ENCODE peak calls at places on chromosomes 7 and 10, in nine cellular contexts. M, I, K, C, Y, P, A, B and R are unnamed samples. For H3K4me1, the result is how much of the 10 kb centered on the place peaks cover.

GRCh38 chr7:4837814-4838625 is 23.8 kb downstream of the PAPOLB start:
- DNase-seq in M (peak), I (no peak), K (no peak), C (no peak), Y (no peak), P (no peak), A (no peak), B (no peak), R (no peak)

GRCh38 chr7:83648464-83649241 is at the start of gene SEMA3E:
- DNase-seq in M (peak), I (no peak), K (peak), C (no peak), Y (no peak), P (peak), A (no peak), B (no peak), R (peak)

GRCh38 chr7:115387168-115387567 is 465.3 kb downstream of the MDFIC start:
- DNase-seq in M (no peak), I (no peak), K (no peak), C (no peak), Y (no peak), P (no peak), A (no peak), B (no peak), R (no peak)

GRCh38 chr10:107865691-107866090 is 701.2 kb upstream of the SORCS1 start:
- DNase-seq in M (no peak), I (no peak), K (no peak), C (no peak), Y (no peak), P (no peak), A (no peak), B (no peak), R (no peak)

GRCh38 chr7:29480456-29480855 is 83.2 kb upstream of the PRR15 start:
- DNase-seq in M (no peak), I (no peak), K (no peak), C (no peak), Y (no peak), P (no peak), A (no peak), B (no peak), R (no peak)

GRCh38 chr7:27283558-27283957 is 41.0 kb downstream of the EVX1 start:
- DNase-seq in M (no peak), I (no peak), K (no peak), C (no peak), Y (no peak), P (no peak), A (no peak), B (no peak), R (no peak)

GRCh38 chr7:111074772-111075152 is 16.2 kb upstream of the LRRN3 start:
- DNase-seq in M (no peak), I (no peak), K (no peak), C (no peak), Y (no peak), P (no peak), A (no peak), B (no peak), R (no peak)

GRCh38 chr7:115319536-115319935 is 397.6 kb downstream of the MDFIC start:
- DNase-seq in M (no peak), I (no peak), K (no peak), C (no peak), Y (no peak), P (no peak), A (no peak), B (no peak), R (no peak)

GRCh38 chr7:117350027-117350426 is 27.2 kb upstream of the WNT2 start:
- DNase-seq in M (peak), I (no peak), K (no peak), C (no peak), Y (no peak), P (peak), A (no peak), B (no peak), R (no peak)

GRCh38 chr7:106767498-106768323 is 97.4 kb upstream of the PIK3CG start:
- DNase-seq in M (no peak), I (no peak), K (no peak), C (peak), Y (peak), P (no peak), A (no peak), B (no peak), R (peak)

GRCh38 chr7:105578496-105578895 is 2.8 kb downstream of the EFCAB10 start:
- DNase-seq in M (no peak), I (no peak), K (no peak), C (no peak), Y (no peak), P (no peak), A (no peak), B (no peak), R (no peak)

GRCh38 chr7:95246935-95247370 is 77.4 kb downstream of the PON1 start:
- DNase-seq in M (peak), I (no peak), K (peak), C (peak), Y (peak), P (peak), A (no peak), B (peak), R (peak)

GRCh38 chr7:107228291-107228690 is 59.5 kb downstream of the HBP1 start:
- DNase-seq in M (no peak), I (no peak), K (peak), C (no peak), Y (no peak), P (no peak), A (no peak), B (no peak), R (no peak)

GRCh38 chr10:90738885-90739284 is 119.0 kb downstream of the HTR7 start:
- DNase-seq in M (no peak), I (no peak), K (no peak), C (no peak), Y (no peak), P (no peak), A (no peak), B (no peak), R (no peak)

GRCh38 chr7:137591444-137591843 is 247.9 kb upstream of the PTN start:
- DNase-seq in M (peak), I (no peak), K (peak), C (no peak), Y (no peak), P (no peak), A (no peak), B (no peak), R (no peak)

GRCh38 chr10:36089790-36090391 is 447.8 kb upstream of the FZD8 start:
- DNase-seq in M (no peak), I (no peak), K (no peak), C (no peak), Y (no peak), P (no peak), A (no peak), B (no peak), R (no peak)

GRCh38 chr7:1050956-1051690 is 6.8 kb downstream of the GPR146 start:
- DNase-seq in M (no peak), I (peak), K (no peak), C (no peak), Y (no peak), P (no peak), A (no peak), B (no peak), R (no peak)

GRCh38 chr7:50684011-50684701 is 98.5 kb downstream of the GRB10 start:
- DNase-seq in M (no peak), I (no peak), K (no peak), C (no peak), Y (no peak), P (no peak), A (no peak), B (no peak), R (no peak)

GRCh38 chr7:50682573-50682972 is 100.1 kb downstream of the GRB10 start:
- DNase-seq in M (no peak), I (no peak), K (no peak), C (no peak), Y (no peak), P (no peak), A (no peak), B (no peak), R (no peak)

GRCh38 chr7:50687096-50687495 is 95.6 kb downstream of the GRB10 start:
- DNase-seq in M (no peak), I (no peak), K (no peak), C (no peak), Y (no peak), P (no peak), A (no peak), B (no peak), R (no peak)

GRCh38 chr7:50685445-50686070 is 97.1 kb downstream of the GRB10 start:
- DNase-seq in M (no peak), I (no peak), K (peak), C (no peak), Y (no peak), P (no peak), A (no peak), B (no peak), R (no peak)

GRCh38 chr7:50684702-50685074 is 98.0 kb downstream of the GRB10 start:
- DNase-seq in M (no peak), I (no peak), K (no peak), C (no peak), Y (no peak), P (no peak), A (no peak), B (no peak), R (no peak)
- H3K4me1 ChIP-seq in M (under half), I (under half), K (under half), C (under half), Y (under half), P (under half), A (under half), B (under half), R (under half)

DNA sequence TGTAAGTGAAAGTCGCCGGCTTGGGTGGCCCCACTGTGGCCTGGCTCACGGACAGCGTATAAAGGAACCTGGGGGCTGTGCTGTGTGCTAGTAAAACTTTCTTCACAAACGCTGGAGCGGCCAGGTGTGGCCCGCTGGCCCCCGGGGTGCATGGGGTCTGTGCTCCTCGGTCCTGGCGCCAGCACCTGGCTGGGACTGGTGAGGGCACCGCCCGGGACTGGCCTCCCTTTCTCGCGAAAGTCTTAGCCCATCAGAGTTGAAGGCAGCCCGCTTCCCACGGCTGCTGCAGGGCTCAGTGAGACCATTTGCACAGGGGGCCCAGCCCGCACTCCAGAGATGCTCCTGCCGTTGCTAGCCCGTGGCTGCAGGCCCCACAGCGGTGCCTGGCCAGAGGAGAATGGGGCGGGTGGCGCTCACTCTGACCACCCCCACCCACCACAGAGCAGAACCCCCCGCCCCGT is 5.8 kb downstream of the PWWP2B start:
- DNase-seq in M (no peak), I (peak), K (no peak), C (no peak), Y (no peak), P (no peak), A (no peak), B (no peak), R (no peak)
- H3K27ac ChIP-seq in M (no peak), I (peak), K (no peak), C (no peak), Y (no peak), P (no peak), A (no peak), B (peak), R (no peak)

GRCh38 chr10:103658049-103658577 is 164.6 kb downstream of the NEURL1 start:
- DNase-seq in M (no peak), I (no peak), K (no peak), C (no peak), Y (no peak), P (no peak), A (no peak), B (no peak), R (no peak)
- H3K4me1 ChIP-seq in M (under half), I (under half), K (under half), C (under half), Y (under half), P (under half), A (under half), B (under half), R (under half)

DNA sequence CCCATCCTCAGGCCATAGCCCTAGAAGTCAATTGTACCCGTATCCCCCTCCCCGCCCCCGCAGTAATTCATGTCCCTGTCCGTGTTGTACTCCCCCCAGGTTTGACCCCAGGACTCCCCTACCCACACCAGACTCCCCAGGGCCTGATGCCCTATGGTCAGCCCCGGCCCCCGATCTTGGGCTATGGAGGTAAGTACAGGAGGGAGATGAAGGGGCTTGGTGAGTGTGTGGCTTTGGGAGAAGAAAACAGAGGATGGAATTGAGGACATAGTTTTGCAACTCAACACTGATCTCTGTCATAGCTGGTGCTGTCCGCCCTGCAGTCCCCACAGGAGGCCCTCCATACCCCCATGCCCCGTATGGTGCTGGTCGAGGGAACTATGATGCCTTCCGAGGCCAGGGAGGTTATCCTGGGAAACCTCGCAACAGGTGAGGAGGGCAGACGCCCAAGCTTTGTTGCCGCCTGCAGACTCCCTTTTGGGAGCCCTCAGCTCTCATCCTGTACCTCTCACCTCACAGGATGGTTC is 1.5 kb downstream of the UFSP1 start:
- DNase-seq in M (no peak), I (no peak), K (no peak), C (no peak), Y (no peak), P (no peak), A (no peak), B (no peak), R (no peak)
- H3K27ac ChIP-seq in M (no peak), I (peak), K (no peak), C (peak), Y (peak), P (peak), A (peak), B (peak), R (no peak)

GRCh38 chr10:123535386-123535785 is 130.8 kb upstream of the GPR26 start:
- DNase-seq in M (no peak), I (no peak), K (no peak), C (no peak), Y (no peak), P (no peak), A (no peak), B (no peak), R (no peak)
- H3K4me1 ChIP-seq in M (under half), I (under half), K (under half), C (under half), Y (under half), P (under half), A (under half), B (under half), R (under half)

GRCh38 chr10:102118867-102119266 is 1.3 kb downstream of the LDB1 start:
- DNase-seq in M (peak), I (peak), K (no peak), C (peak), Y (no peak), P (no peak), A (peak), B (peak), R (peak)
- H3K27ac ChIP-seq in M (no peak), I (peak), K (no peak), C (peak), Y (peak), P (peak), A (peak), B (peak), R (peak)

GRCh38 chr10:124693801-124694416 is 50.3 kb downstream of the FAM53B start:
- DNase-seq in M (no peak), I (no peak), K (no peak), C (no peak), Y (no peak), P (no peak), A (no peak), B (no peak), R (no peak)
- H3K4me1 ChIP-seq in M (under half), I (half or more), K (under half), C (under half), Y (half or more), P (under half), A (under half), B (under half), R (under half)